ENCODE peak calls at places on chromosomes 16 and 17, in seven cellular contexts. B, G, U, H, P, X and K are unnamed samples. For H3K36me3, the result is how much of the 10 kb centered on the place peaks cover.

GRCh38 chr16:48361540-48361939 is 23.7 kb downstream of the SIAH1 start:
- DNase-seq in B (no peak), H (no peak), U (no peak), P (no peak), X (no peak), G (no peak), K (no peak)

GRCh38 chr17:30720013-30720471 is 104.5 kb downstream of the CRLF3 start:
- DNase-seq in H (no peak), X (peak), U (no peak), B (no peak), P (no peak), G (peak), K (no peak)

GRCh38 chr17:44438634-44439033 is 49.2 kb upstream of the ITGA2B start:
- DNase-seq in U (no peak), G (no peak), B (no peak), H (peak), X (peak), P (no peak), K (no peak)

GRCh38 chr17:21678451-21679081 is 13.8 kb upstream of the KCNJ18 start:
- DNase-seq in H (no peak), P (no peak), X (no peak), G (no peak), B (no peak), U (no peak), K (no peak)

GRCh38 chr16:84541999-84542876 is 37.8 kb upstream of the MEAK7 start:
- DNase-seq in P (peak), X (no peak), B (no peak), G (no peak), U (no peak), H (no peak), K (no peak)

GRCh38 chr17:63809970-63810369 is 17.3 kb upstream of the PSMC5 start:
- DNase-seq in B (no peak), U (no peak), G (no peak), X (no peak), P (no peak), H (no peak), K (no peak)

GRCh38 chr16:49492090-49492801 is 118.6 kb downstream of the C16orf78 start:
- DNase-seq in X (peak), U (no peak), P (peak), H (peak), B (peak), G (no peak), K (no peak)

GRCh38 chr16:68183033-68183432 is 52.9 kb downstream of the ESRP2 start:
- DNase-seq in U (no peak), G (no peak), H (no peak), X (no peak), B (no peak), P (no peak), K (no peak)

GRCh38 chr16:27972500-27972899 is 91.0 kb downstream of the GSG1L start:
- DNase-seq in U (peak), P (peak), X (no peak), G (peak), B (no peak), H (peak), K (peak)

GRCh38 chr17:57985675-57985974 is 2.4 kb downstream of the VEZF1 start:
- DNase-seq in B (no peak), H (no peak), U (no peak), P (no peak), X (no peak), G (no peak), K (no peak)

GRCh38 chr17:69012895-69013805 is 47.6 kb downstream of the ABCA9 start:
- DNase-seq in P (peak), G (no peak), X (no peak), H (no peak), B (no peak), U (no peak), K (no peak)

GRCh38 chr16:3480901-3481695 is 14.2 kb downstream of the C16orf90 start:
- DNase-seq in X (no peak), P (no peak), G (no peak), U (no peak), B (no peak), H (no peak), K (no peak)

GRCh38 chr16:3481696-3482658 is 13.3 kb downstream of the C16orf90 start:
- DNase-seq in P (no peak), H (no peak), G (no peak), X (no peak), B (no peak), U (no peak), K (no peak)

GRCh38 chr16:3475604-3476375 is 19.5 kb downstream of the C16orf90 start:
- DNase-seq in U (no peak), H (no peak), B (no peak), X (no peak), G (peak), P (no peak), K (no peak)

GRCh38 chr16:3479654-3480216 is 15.6 kb downstream of the C16orf90 start:
- DNase-seq in B (no peak), G (no peak), P (no peak), U (no peak), H (no peak), X (no peak), K (peak)

GRCh38 chr16:3478242-3478925 is 16.9 kb downstream of the C16orf90 start:
- DNase-seq in G (peak), U (no peak), B (no peak), H (no peak), X (no peak), P (no peak), K (no peak)
- H3K36me3 ChIP-seq in G (under half), U (under half), B (half or more), H (under half), X (half or more), P (under half), K (under half)

GRCh38 chr16:2238396-2239230 is 2.4 kb downstream of the DNASE1L2 start:
- DNase-seq in G (no peak), B (no peak), P (no peak), U (no peak), H (peak), X (no peak), K (no peak)

GRCh38 chr16:2236362-2237075 is at the start of gene DNASE1L2:
- DNase-seq in G (peak), X (peak), B (no peak), P (peak), H (peak), U (no peak), K (no peak)

GRCh38 chr16:2237552-2238395 is 1.5 kb downstream of the DNASE1L2 start:
- DNase-seq in G (no peak), X (no peak), B (no peak), H (peak), U (no peak), P (no peak), K (no peak)

GRCh38 chr16:2235695-2236361 is 416 bp upstream of the DNASE1L2 start:
- DNase-seq in U (no peak), P (no peak), X (no peak), B (no peak), H (no peak), G (no peak), K (no peak)

GRCh38 chr16:2237076-2237551 is 870 bp downstream of the DNASE1L2 start:
- DNase-seq in B (no peak), G (no peak), H (no peak), U (no peak), X (no peak), P (no peak), K (no peak)
- H3K4me3 ChIP-seq in B (peak), G (no peak), H (peak), U (no peak), X (peak), P (peak), K (no peak)

GRCh38 chr17:8235676-8236075 is 12.2 kb downstream of the CTC1 start:
- DNase-seq in G (no peak), P (no peak), U (no peak), H (no peak), B (no peak), X (no peak), K (no peak)

GRCh38 chr17:8237175-8237574 is 10.7 kb downstream of the CTC1 start:
- DNase-seq in G (no peak), P (no peak), H (no peak), X (no peak), U (no peak), B (no peak), K (no peak)

GRCh38 chr17:8237886-8238285 is 10.0 kb downstream of the CTC1 start:
- DNase-seq in H (no peak), G (no peak), U (no peak), X (no peak), P (no peak), B (no peak), K (no peak)

GRCh38 chr17:8231701-8232100 is 16.2 kb downstream of the CTC1 start:
- DNase-seq in B (no peak), U (no peak), G (no peak), X (no peak), H (no peak), P (no peak), K (no peak)

GRCh38 chr17:8234361-8235270 is 13.2 kb downstream of the CTC1 start:
- DNase-seq in X (no peak), H (no peak), G (no peak), B (no peak), P (no peak), U (no peak), K (no peak)
- H3K36me3 ChIP-seq in X (half or more), H (under half), G (under half), B (half or more), P (under half), U (half or more), K (half or more)

GRCh38 chr17:39699818-39700147 is at the start of gene ERBB2:
- DNase-seq in P (peak), X (peak), H (peak), U (no peak), G (peak), B (peak), K (no peak)
- H3K4me3 ChIP-seq in P (peak), X (peak), H (peak), U (no peak), G (peak), B (peak), K (no peak)